ENCODE peak calls at places on chromosome 2, in six cellular contexts. One of them, this sample, is unnamed.

GRCh38 chr2:189261431-189261841 is 81.9 kb upstream of the COL5A2 start:
- DNase-seq in progenitor cell of endocrine pancreas: no peak
- DNase-seq in NCI-H2081 treated with DMSO at 0.1 percent for 48 hours: no peak
- DNase-seq in stimulated activated CD4-positive, alpha-beta T cell treated with anti-CD3 and anti-CD28 coated beads, Interleukin-2, amount 100 ng/mL, for 48 hours: no peak
- DNase-seq in NCI-H1105: no peak
- DNase-seq in NAMALWA: no peak
- DNase-seq in this sample: no peak

GRCh38 chr2:200772620-200773019 is 39.1 kb upstream of the BZW1 start:
- DNase-seq in progenitor cell of endocrine pancreas: no peak
- DNase-seq in NCI-H2081 treated with DMSO at 0.1 percent for 48 hours: no peak
- DNase-seq in NAMALWA: no peak
- DNase-seq in stimulated activated CD4-positive, alpha-beta T cell treated with anti-CD3 and anti-CD28 coated beads, Interleukin-2, amount 100 ng/mL, for 48 hours: no peak
- DNase-seq in NCI-H1105: no peak
- DNase-seq in this sample: no peak

GRCh38 chr2:152335016-152335850 is at the start of gene FMNL2:
- DNase-seq in NCI-H1105: peak; percentile 75
- DNase-seq in progenitor cell of endocrine pancreas: peak; percentile 88
- DNase-seq in NAMALWA: no peak
- DNase-seq in stimulated activated CD4-positive, alpha-beta T cell treated with anti-CD3 and anti-CD28 coated beads, Interleukin-2, amount 100 ng/mL, for 48 hours: peak; percentile 33
- DNase-seq in NCI-H2081 treated with DMSO at 0.1 percent for 48 hours: no peak
- DNase-seq in this sample: peak; percentile 94

GRCh38 chr2:27220091-27220490 is 2.9 kb downstream of the CAD start:
- DNase-seq in NCI-H2081 treated with DMSO at 0.1 percent for 48 hours: no peak
- DNase-seq in NCI-H1105: no peak
- DNase-seq in stimulated activated CD4-positive, alpha-beta T cell treated with anti-CD3 and anti-CD28 coated beads, Interleukin-2, amount 100 ng/mL, for 48 hours: no peak
- DNase-seq in progenitor cell of endocrine pancreas: no peak
- DNase-seq in NAMALWA: no peak
- DNase-seq in this sample: no peak

GRCh38 chr2:7281348-7281747 is 364.1 kb downstream of the RNF144A start:
- DNase-seq in progenitor cell of endocrine pancreas: no peak
- DNase-seq in stimulated activated CD4-positive, alpha-beta T cell treated with anti-CD3 and anti-CD28 coated beads, Interleukin-2, amount 100 ng/mL, for 48 hours: no peak
- DNase-seq in NCI-H2081 treated with DMSO at 0.1 percent for 48 hours: no peak
- DNase-seq in NCI-H1105: no peak
- DNase-seq in NAMALWA: no peak
- DNase-seq in this sample: no peak

GRCh38 chr2:236163483-236164200 is 4.5 kb downstream of the GBX2 start:
- DNase-seq in NCI-H1105: no peak
- DNase-seq in NCI-H2081 treated with DMSO at 0.1 percent for 48 hours: no peak
- DNase-seq in progenitor cell of endocrine pancreas: no peak
- DNase-seq in NAMALWA: no peak
- DNase-seq in stimulated activated CD4-positive, alpha-beta T cell treated with anti-CD3 and anti-CD28 coated beads, Interleukin-2, amount 100 ng/mL, for 48 hours: no peak
- DNase-seq in this sample: no peak

GRCh38 chr2:46909771-46910419 is 5.7 kb downstream of the MCFD2 start:
- DNase-seq in NAMALWA: no peak
- DNase-seq in stimulated activated CD4-positive, alpha-beta T cell treated with anti-CD3 and anti-CD28 coated beads, Interleukin-2, amount 100 ng/mL, for 48 hours: peak; percentile 19
- DNase-seq in progenitor cell of endocrine pancreas: no peak
- DNase-seq in NCI-H2081 treated with DMSO at 0.1 percent for 48 hours: no peak
- DNase-seq in NCI-H1105: no peak
- DNase-seq in this sample: no peak

GRCh38 chr2:80852808-80853139 is 548.2 kb upstream of the LRRTM1 start:
- DNase-seq in progenitor cell of endocrine pancreas: no peak
- DNase-seq in NCI-H1105: no peak
- DNase-seq in stimulated activated CD4-positive, alpha-beta T cell treated with anti-CD3 and anti-CD28 coated beads, Interleukin-2, amount 100 ng/mL, for 48 hours: no peak
- DNase-seq in NAMALWA: peak; percentile 65
- DNase-seq in NCI-H2081 treated with DMSO at 0.1 percent for 48 hours: no peak
- DNase-seq in this sample: peak; percentile 49

GRCh38 chr2:191155608-191156071 is 4.8 kb upstream of the STAT4 start:
- DNase-seq in NCI-H1105: no peak
- DNase-seq in NCI-H2081 treated with DMSO at 0.1 percent for 48 hours: no peak
- DNase-seq in progenitor cell of endocrine pancreas: no peak
- DNase-seq in stimulated activated CD4-positive, alpha-beta T cell treated with anti-CD3 and anti-CD28 coated beads, Interleukin-2, amount 100 ng/mL, for 48 hours: no peak
- DNase-seq in NAMALWA: peak; percentile 39
- DNase-seq in this sample: no peak

GRCh38 chr2:38750011-38750792 is 959 bp downstream of the SRSF7 start:
- DNase-seq in NCI-H1105: peak; percentile 8
- DNase-seq in NCI-H2081 treated with DMSO at 0.1 percent for 48 hours: no peak
- DNase-seq in progenitor cell of endocrine pancreas: peak; percentile 13
- DNase-seq in stimulated activated CD4-positive, alpha-beta T cell treated with anti-CD3 and anti-CD28 coated beads, Interleukin-2, amount 100 ng/mL, for 48 hours: peak; percentile 35
- DNase-seq in NAMALWA: peak; percentile 35
- DNase-seq in this sample: no peak

GRCh38 chr2:95062247-95062646 is 36.7 kb downstream of the MAL start:
- DNase-seq in progenitor cell of endocrine pancreas: no peak
- DNase-seq in NCI-H1105: no peak
- DNase-seq in NAMALWA: no peak
- DNase-seq in stimulated activated CD4-positive, alpha-beta T cell treated with anti-CD3 and anti-CD28 coated beads, Interleukin-2, amount 100 ng/mL, for 48 hours: no peak
- DNase-seq in NCI-H2081 treated with DMSO at 0.1 percent for 48 hours: no peak
- DNase-seq in this sample: peak; percentile 28

GRCh38 chr2:100208375-100208774 is 66.0 kb upstream of the AFF3 start:
- DNase-seq in stimulated activated CD4-positive, alpha-beta T cell treated with anti-CD3 and anti-CD28 coated beads, Interleukin-2, amount 100 ng/mL, for 48 hours: no peak
- DNase-seq in NCI-H1105: no peak
- DNase-seq in NCI-H2081 treated with DMSO at 0.1 percent for 48 hours: no peak
- DNase-seq in NAMALWA: no peak
- DNase-seq in progenitor cell of endocrine pancreas: no peak
- DNase-seq in this sample: no peak

GRCh38 chr2:1639086-1639858 is 105.0 kb downstream of the PXDN start:
- DNase-seq in NAMALWA: no peak
- DNase-seq in progenitor cell of endocrine pancreas: no peak
- DNase-seq in NCI-H1105: no peak
- DNase-seq in stimulated activated CD4-positive, alpha-beta T cell treated with anti-CD3 and anti-CD28 coated beads, Interleukin-2, amount 100 ng/mL, for 48 hours: no peak
- DNase-seq in NCI-H2081 treated with DMSO at 0.1 percent for 48 hours: no peak
- DNase-seq in this sample: no peak

GRCh38 chr2:146741260-146741659 is 1103.6 kb upstream of the ACVR2A start:
- DNase-seq in NCI-H2081 treated with DMSO at 0.1 percent for 48 hours: no peak
- DNase-seq in progenitor cell of endocrine pancreas: no peak
- DNase-seq in NAMALWA: no peak
- DNase-seq in stimulated activated CD4-positive, alpha-beta T cell treated with anti-CD3 and anti-CD28 coated beads, Interleukin-2, amount 100 ng/mL, for 48 hours: no peak
- DNase-seq in NCI-H1105: no peak
- DNase-seq in this sample: no peak

GRCh38 chr2:17309741-17310339 is 208.4 kb downstream of the RAD51AP2 start:
- DNase-seq in NCI-H1105: peak; percentile 68
- DNase-seq in NAMALWA: peak; percentile 85
- DNase-seq in progenitor cell of endocrine pancreas: peak; percentile 48
- DNase-seq in stimulated activated CD4-positive, alpha-beta T cell treated with anti-CD3 and anti-CD28 coated beads, Interleukin-2, amount 100 ng/mL, for 48 hours: peak; percentile 2
- DNase-seq in NCI-H2081 treated with DMSO at 0.1 percent for 48 hours: peak; percentile 41
- DNase-seq in this sample: peak; percentile 63

GRCh38 chr2:170530284-170530745 is 184.8 kb upstream of the SP5 start:
- DNase-seq in NCI-H2081 treated with DMSO at 0.1 percent for 48 hours: peak; percentile 96
- DNase-seq in progenitor cell of endocrine pancreas: peak; percentile 49
- DNase-seq in NCI-H1105: peak; percentile 98
- DNase-seq in stimulated activated CD4-positive, alpha-beta T cell treated with anti-CD3 and anti-CD28 coated beads, Interleukin-2, amount 100 ng/mL, for 48 hours: no peak
- DNase-seq in NAMALWA: peak; percentile 7
- DNase-seq in this sample: peak; percentile 58

GRCh38 chr2:106065268-106065982 is 128.7 kb downstream of the UXS1 start:
- DNase-seq in NCI-H1105: no peak
- DNase-seq in NAMALWA: no peak
- DNase-seq in NCI-H2081 treated with DMSO at 0.1 percent for 48 hours: no peak
- DNase-seq in stimulated activated CD4-positive, alpha-beta T cell treated with anti-CD3 and anti-CD28 coated beads, Interleukin-2, amount 100 ng/mL, for 48 hours: no peak
- DNase-seq in progenitor cell of endocrine pancreas: no peak
- DNase-seq in this sample: no peak

GRCh38 chr2:42328148-42328833 is 32.7 kb downstream of the COX7A2L start:
- DNase-seq in progenitor cell of endocrine pancreas: no peak
- DNase-seq in NCI-H1105: no peak
- DNase-seq in NAMALWA: peak; percentile 57
- DNase-seq in NCI-H2081 treated with DMSO at 0.1 percent for 48 hours: no peak
- DNase-seq in stimulated activated CD4-positive, alpha-beta T cell treated with anti-CD3 and anti-CD28 coated beads, Interleukin-2, amount 100 ng/mL, for 48 hours: no peak
- DNase-seq in this sample: no peak

GRCh38 chr2:42100696-42101585 is 53.1 kb downstream of the PKDCC start:
- DNase-seq in stimulated activated CD4-positive, alpha-beta T cell treated with anti-CD3 and anti-CD28 coated beads, Interleukin-2, amount 100 ng/mL, for 48 hours: no peak
- DNase-seq in NCI-H2081 treated with DMSO at 0.1 percent for 48 hours: no peak
- DNase-seq in NCI-H1105: no peak
- DNase-seq in progenitor cell of endocrine pancreas: no peak
- DNase-seq in NAMALWA: no peak
- DNase-seq in this sample: peak; percentile 70

GRCh38 chr2:105081006-105081701 is 43.3 kb downstream of the MRPS9 start:
- DNase-seq in NCI-H1105: no peak
- DNase-seq in NAMALWA: no peak
- DNase-seq in progenitor cell of endocrine pancreas: no peak
- DNase-seq in NCI-H2081 treated with DMSO at 0.1 percent for 48 hours: no peak
- DNase-seq in stimulated activated CD4-positive, alpha-beta T cell treated with anti-CD3 and anti-CD28 coated beads, Interleukin-2, amount 100 ng/mL, for 48 hours: no peak
- DNase-seq in this sample: peak; percentile 57

GRCh38 chr2:47904903-47905453 is 1.3 kb downstream of the FBXO11 start:
- DNase-seq in NAMALWA: peak; percentile 56
- DNase-seq in NCI-H2081 treated with DMSO at 0.1 percent for 48 hours: no peak
- DNase-seq in stimulated activated CD4-positive, alpha-beta T cell treated with anti-CD3 and anti-CD28 coated beads, Interleukin-2, amount 100 ng/mL, for 48 hours: peak; percentile 17
- DNase-seq in progenitor cell of endocrine pancreas: peak; percentile 26
- DNase-seq in NCI-H1105: no peak
- DNase-seq in this sample: peak; percentile 63

GRCh38 chr2:27020337-27020948 is 12.3 kb upstream of the TMEM214 start:
- DNase-seq in NAMALWA: no peak
- DNase-seq in progenitor cell of endocrine pancreas: no peak
- DNase-seq in NCI-H2081 treated with DMSO at 0.1 percent for 48 hours: no peak
- DNase-seq in NCI-H1105: no peak
- DNase-seq in stimulated activated CD4-positive, alpha-beta T cell treated with anti-CD3 and anti-CD28 coated beads, Interleukin-2, amount 100 ng/mL, for 48 hours: no peak
- DNase-seq in this sample: no peak

GRCh38 chr2:26469092-26469710 is 8.7 kb downstream of the OTOF start:
- DNase-seq in NCI-H1105: no peak
- DNase-seq in NCI-H2081 treated with DMSO at 0.1 percent for 48 hours: no peak
- DNase-seq in stimulated activated CD4-positive, alpha-beta T cell treated with anti-CD3 and anti-CD28 coated beads, Interleukin-2, amount 100 ng/mL, for 48 hours: peak; percentile 73
- DNase-seq in progenitor cell of endocrine pancreas: no peak
- DNase-seq in NAMALWA: peak; percentile 88
- DNase-seq in this sample: peak; percentile 75

GRCh38 chr2:64839844-64840243 is 149.4 kb upstream of the SLC1A4 start:
- DNase-seq in NCI-H2081 treated with DMSO at 0.1 percent for 48 hours: no peak
- DNase-seq in NAMALWA: peak; percentile 75
- DNase-seq in stimulated activated CD4-positive, alpha-beta T cell treated with anti-CD3 and anti-CD28 coated beads, Interleukin-2, amount 100 ng/mL, for 48 hours: no peak
- DNase-seq in NCI-H1105: no peak
- DNase-seq in progenitor cell of endocrine pancreas: no peak
- DNase-seq in this sample: no peak

GRCh38 chr2:168565512-168565911 is 109.4 kb downstream of the CERS6 start:
- DNase-seq in NCI-H2081 treated with DMSO at 0.1 percent for 48 hours: no peak
- DNase-seq in NAMALWA: no peak
- DNase-seq in progenitor cell of endocrine pancreas: no peak
- DNase-seq in stimulated activated CD4-positive, alpha-beta T cell treated with anti-CD3 and anti-CD28 coated beads, Interleukin-2, amount 100 ng/mL, for 48 hours: no peak
- DNase-seq in NCI-H1105: no peak
- DNase-seq in this sample: no peak

GRCh38 chr2:161273038-161273760 is 35.0 kb upstream of the PSMD14 start:
- DNase-seq in NAMALWA: peak; percentile 81
- DNase-seq in progenitor cell of endocrine pancreas: no peak
- DNase-seq in NCI-H1105: peak; percentile 46
- DNase-seq in NCI-H2081 treated with DMSO at 0.1 percent for 48 hours: peak; percentile 16
- DNase-seq in stimulated activated CD4-positive, alpha-beta T cell treated with anti-CD3 and anti-CD28 coated beads, Interleukin-2, amount 100 ng/mL, for 48 hours: peak; percentile 38
- DNase-seq in this sample: no peak

GRCh38 chr2:74222300-74222650 is 23.9 kb downstream of the MTHFD2 start:
- DNase-seq in NAMALWA: no peak
- DNase-seq in progenitor cell of endocrine pancreas: no peak
- DNase-seq in stimulated activated CD4-positive, alpha-beta T cell treated with anti-CD3 and anti-CD28 coated beads, Interleukin-2, amount 100 ng/mL, for 48 hours: no peak
- DNase-seq in NCI-H1105: no peak
- DNase-seq in NCI-H2081 treated with DMSO at 0.1 percent for 48 hours: no peak
- DNase-seq in this sample: no peak

GRCh38 chr2:37590119-37590571 is 81.3 kb downstream of the CDC42EP3 start:
- DNase-seq in NCI-H2081 treated with DMSO at 0.1 percent for 48 hours: no peak
- DNase-seq in progenitor cell of endocrine pancreas: no peak
- DNase-seq in stimulated activated CD4-positive, alpha-beta T cell treated with anti-CD3 and anti-CD28 coated beads, Interleukin-2, amount 100 ng/mL, for 48 hours: no peak
- DNase-seq in NAMALWA: no peak
- DNase-seq in NCI-H1105: no peak
- DNase-seq in this sample: no peak

GRCh38 chr2:177489719-177490301 is 97.2 kb downstream of the AGPS start:
- DNase-seq in NCI-H1105: peak; percentile 24
- DNase-seq in progenitor cell of endocrine pancreas: no peak
- DNase-seq in stimulated activated CD4-positive, alpha-beta T cell treated with anti-CD3 and anti-CD28 coated beads, Interleukin-2, amount 100 ng/mL, for 48 hours: no peak
- DNase-seq in NAMALWA: peak; percentile 28
- DNase-seq in NCI-H2081 treated with DMSO at 0.1 percent for 48 hours: peak; percentile 21
- DNase-seq in this sample: no peak

GRCh38 chr2:149365826-149366583 is 35.6 kb downstream of the LYPD6 start:
- DNase-seq in NAMALWA: no peak
- DNase-seq in stimulated activated CD4-positive, alpha-beta T cell treated with anti-CD3 and anti-CD28 coated beads, Interleukin-2, amount 100 ng/mL, for 48 hours: no peak
- DNase-seq in NCI-H2081 treated with DMSO at 0.1 percent for 48 hours: peak; percentile 83
- DNase-seq in NCI-H1105: peak; percentile 81
- DNase-seq in progenitor cell of endocrine pancreas: no peak
- DNase-seq in this sample: no peak

GRCh38 chr2:174692256-174692830 is 71.9 kb downstream of the CHRNA1 start:
- DNase-seq in NCI-H1105: no peak
- DNase-seq in progenitor cell of endocrine pancreas: no peak
- DNase-seq in NAMALWA: no peak
- DNase-seq in stimulated activated CD4-positive, alpha-beta T cell treated with anti-CD3 and anti-CD28 coated beads, Interleukin-2, amount 100 ng/mL, for 48 hours: no peak
- DNase-seq in NCI-H2081 treated with DMSO at 0.1 percent for 48 hours: no peak
- DNase-seq in this sample: no peak

GRCh38 chr2:146874260-146874658 is 970.6 kb upstream of the ACVR2A start:
- DNase-seq in stimulated activated CD4-positive, alpha-beta T cell treated with anti-CD3 and anti-CD28 coated beads, Interleukin-2, amount 100 ng/mL, for 48 hours: no peak
- DNase-seq in NCI-H2081 treated with DMSO at 0.1 percent for 48 hours: no peak
- DNase-seq in NCI-H1105: no peak
- DNase-seq in progenitor cell of endocrine pancreas: no peak
- DNase-seq in NAMALWA: peak; percentile 18
- DNase-seq in this sample: no peak

GRCh38 chr2:28975671-28976070 is 5.4 kb upstream of the TOGARAM2 start:
- DNase-seq in NCI-H2081 treated with DMSO at 0.1 percent for 48 hours: no peak
- DNase-seq in NAMALWA: no peak
- DNase-seq in stimulated activated CD4-positive, alpha-beta T cell treated with anti-CD3 and anti-CD28 coated beads, Interleukin-2, amount 100 ng/mL, for 48 hours: no peak
- DNase-seq in progenitor cell of endocrine pancreas: no peak
- DNase-seq in NCI-H1105: no peak
- DNase-seq in this sample: no peak

GRCh38 chr2:191632426-191632825 is 45.5 kb upstream of the NABP1 start:
- DNase-seq in NCI-H1105: no peak
- DNase-seq in stimulated activated CD4-positive, alpha-beta T cell treated with anti-CD3 and anti-CD28 coated beads, Interleukin-2, amount 100 ng/mL, for 48 hours: no peak
- DNase-seq in progenitor cell of endocrine pancreas: no peak
- DNase-seq in NAMALWA: no peak
- DNase-seq in NCI-H2081 treated with DMSO at 0.1 percent for 48 hours: no peak
- DNase-seq in this sample: no peak

GRCh38 chr2:149525323-149525722 is 62.3 kb downstream of the MMADHC start:
- DNase-seq in NCI-H2081 treated with DMSO at 0.1 percent for 48 hours: no peak
- DNase-seq in NAMALWA: no peak
- DNase-seq in stimulated activated CD4-positive, alpha-beta T cell treated with anti-CD3 and anti-CD28 coated beads, Interleukin-2, amount 100 ng/mL, for 48 hours: no peak
- DNase-seq in NCI-H1105: no peak
- DNase-seq in progenitor cell of endocrine pancreas: no peak
- DNase-seq in this sample: no peak

GRCh38 chr2:69298261-69298660 is 88.8 kb downstream of the GFPT1 start:
- DNase-seq in stimulated activated CD4-positive, alpha-beta T cell treated with anti-CD3 and anti-CD28 coated beads, Interleukin-2, amount 100 ng/mL, for 48 hours: no peak
- DNase-seq in NAMALWA: no peak
- DNase-seq in NCI-H2081 treated with DMSO at 0.1 percent for 48 hours: no peak
- DNase-seq in NCI-H1105: no peak
- DNase-seq in progenitor cell of endocrine pancreas: no peak
- DNase-seq in this sample: no peak

GRCh38 chr2:44560352-44560751 is 198.6 kb downstream of the CAMKMT start:
- DNase-seq in progenitor cell of endocrine pancreas: no peak
- DNase-seq in stimulated activated CD4-positive, alpha-beta T cell treated with anti-CD3 and anti-CD28 coated beads, Interleukin-2, amount 100 ng/mL, for 48 hours: no peak
- DNase-seq in NCI-H2081 treated with DMSO at 0.1 percent for 48 hours: no peak
- DNase-seq in NAMALWA: peak; percentile 39
- DNase-seq in NCI-H1105: no peak
- DNase-seq in this sample: no peak

GRCh38 chr2:239824866-239825704 is 200.1 kb downstream of the NDUFA10 start:
- DNase-seq in stimulated activated CD4-positive, alpha-beta T cell treated with anti-CD3 and anti-CD28 coated beads, Interleukin-2, amount 100 ng/mL, for 48 hours: no peak
- DNase-seq in NCI-H1105: no peak
- DNase-seq in NAMALWA: no peak
- DNase-seq in progenitor cell of endocrine pancreas: peak; percentile 4
- DNase-seq in NCI-H2081 treated with DMSO at 0.1 percent for 48 hours: no peak
- DNase-seq in this sample: peak; percentile 45

GRCh38 chr2:8475349-8476045 is 206.4 kb upstream of the ID2 start:
- DNase-seq in NCI-H1105: peak; percentile 38
- DNase-seq in NAMALWA: peak; percentile 60
- DNase-seq in stimulated activated CD4-positive, alpha-beta T cell treated with anti-CD3 and anti-CD28 coated beads, Interleukin-2, amount 100 ng/mL, for 48 hours: peak; percentile 37
- DNase-seq in NCI-H2081 treated with DMSO at 0.1 percent for 48 hours: no peak
- DNase-seq in progenitor cell of endocrine pancreas: no peak
- DNase-seq in this sample: no peak

This sample was measured in ecto neural progenitor cell.